ENCODE peak calls at places on chromosomes 3 and 15, in nine cellular contexts. Z is mucosa of descending colon; G is NCI-H2171 treated with DMSO at 0.1 percent for 48 hours; E is PC-9; F is progenitor cell of endocrine pancreas; Y is AG04449; I is CD8-positive, alpha-beta memory T cell; V is NCI-H748 treated with DMSO at 0.1 percent for 48 hours; Q is fibroblast of lung. L is an unnamed sample.

GRCh38 chr3:114902691-114903101 is 244.4 kb downstream of the ZBTB20 start:
- DNase-seq in I (no peak), Q (no peak), Z (no peak), V (peak; percentile 26), E (no peak), Y (no peak), G (no peak), F (no peak), L (peak; percentile 61)

GRCh38 chr3:32431481-32431880 is 39.8 kb downstream of the CMTM7 start:
- DNase-seq in E (no peak), F (no peak), Q (no peak), G (no peak), V (no peak), I (no peak), Z (no peak), Y (no peak), L (no peak)

GRCh38 chr3:160941885-160942494 is 163.2 kb downstream of the B3GALNT1 start:
- DNase-seq in V (no peak), I (peak; percentile 52), G (no peak), E (peak; percentile 50), F (peak; percentile 26), Z (no peak), Y (no peak), Q (peak; percentile 49), L (peak; percentile 16)

GRCh38 chr3:184366619-184367321 is 5.3 kb downstream of the POLR2H start:
- DNase-seq in F (no peak), G (no peak), Y (no peak), Z (no peak), I (no peak), V (no peak), E (no peak), Q (peak; percentile 36), L (no peak)

GRCh38 chr15:75104804-75105557 is 81.6 kb downstream of the PPCDC start:
- DNase-seq in E (peak; percentile 98), V (no peak), G (peak; percentile 34), Y (peak; percentile 29), Z (no peak), Q (peak; percentile 92), F (no peak), I (no peak), L (peak; percentile 96)

GRCh38 chr15:33968224-33968623 is at the start of gene CHRM5:
- DNase-seq in V (peak; percentile 68), Z (no peak), Y (no peak), I (no peak), G (no peak), E (no peak), Q (no peak), F (no peak), L (no peak)

GRCh38 chr3:170055209-170055608 is 17.4 kb downstream of the GPR160 start:
- DNase-seq in G (no peak), F (no peak), Q (peak; percentile 58), I (no peak), E (peak; percentile 48), Y (no peak), V (no peak), Z (no peak), L (peak; percentile 88)

GRCh38 chr15:25242957-25243799 is 195.6 kb downstream of the UBE3A start:
- DNase-seq in I (no peak), Z (peak; percentile 7), V (no peak), Q (no peak), Y (no peak), E (no peak), G (no peak), F (no peak), L (no peak)

GRCh38 chr3:132154619-132155018 is 119.8 kb upstream of the CPNE4 start:
- DNase-seq in I (no peak), Y (no peak), V (no peak), Z (no peak), F (no peak), E (no peak), Q (no peak), G (no peak), L (no peak)

GRCh38 chr3:10340476-10340875 is 19.6 kb upstream of the SEC13 start:
- DNase-seq in V (no peak), F (no peak), Z (no peak), I (no peak), Y (no peak), G (no peak), Q (no peak), E (no peak), L (no peak)

GRCh38 chr3:35183915-35184675 is 455.2 kb upstream of the ARPP21 start:
- DNase-seq in G (no peak), I (no peak), E (no peak), Y (no peak), Z (no peak), F (no peak), Q (peak; percentile 83), V (no peak), L (no peak)

GRCh38 chr15:66945842-66946241 is 119.6 kb upstream of the SMAD3 start:
- DNase-seq in I (no peak), F (no peak), Q (no peak), V (no peak), Y (no peak), E (no peak), G (no peak), Z (no peak), L (no peak)

GRCh38 chr15:92117301-92117731 is 263.8 kb downstream of the SLCO3A1 start:
- DNase-seq in I (no peak), E (no peak), V (no peak), G (no peak), Y (no peak), Z (no peak), Q (no peak), F (no peak), L (no peak)

GRCh38 chr3:73848173-73848751 is 223.5 kb upstream of the PDZRN3 start:
- DNase-seq in Z (no peak), I (no peak), Q (peak; percentile 40), F (no peak), G (peak; percentile 4), V (peak; percentile 22), E (no peak), Y (no peak), L (no peak)

GRCh38 chr3:128083396-128083795 is 31.2 kb downstream of the SEC61A1 start:
- DNase-seq in Z (no peak), Q (no peak), G (no peak), E (no peak), V (no peak), I (no peak), Y (no peak), F (no peak), L (no peak)

GRCh38 chr3:171249171-171249692 is 211.0 kb downstream of the TNIK start:
- DNase-seq in Q (no peak), I (no peak), V (no peak), G (no peak), Y (no peak), E (no peak), Z (no peak), F (no peak), L (no peak)

GRCh38 chr3:142056656-142057330 is 92.6 kb downstream of the TFDP2 start:
- DNase-seq in Z (no peak), Q (no peak), E (no peak), Y (no peak), F (no peak), V (no peak), I (no peak), G (no peak), L (no peak)

GRCh38 chr15:46442196-46442595 is 807.4 kb downstream of the SQOR start:
- DNase-seq in F (no peak), Q (peak; percentile 48), E (no peak), Z (no peak), V (no peak), G (peak; percentile 14), I (no peak), Y (no peak), L (peak; percentile 77)

GRCh38 chr3:16813336-16813735 is 71.4 kb upstream of the PLCL2 start:
- DNase-seq in V (no peak), F (no peak), I (no peak), Y (no peak), G (no peak), Z (no peak), Q (no peak), E (no peak), L (no peak)

GRCh38 chr15:83486363-83486762 is 39.2 kb downstream of the SH3GL3 start:
- DNase-seq in V (no peak), I (no peak), Z (no peak), G (no peak), E (no peak), F (no peak), Q (no peak), Y (no peak), L (no peak)

L was measured in kidney epithelial cell.